ENCODE peak calls at places on chromosomes 13 and 19, in eight cellular contexts. R is IMR-90, Y is uterus, I is HCT116, H is esophagus squamous epithelium, F is tibial nerve, V is A549, U is K562. J is an unnamed sample.

GRCh38 chr13:42544246-42544915 is 29.6 kb upstream of the TNFSF11 start:
- DNase-seq in U (no peak), F (no peak), V (no peak), R (no peak), Y (no peak), I (no peak), H (no peak), J (no peak)

GRCh38 chr13:106103779-106104178 is 431.7 kb downstream of the EFNB2 start:
- DNase-seq in H (no peak), F (no peak), R (no peak), U (no peak), I (peak; percentile 34), Y (no peak), V (peak; percentile 19), J (no peak)

GRCh38 chr13:25468330-25469178 is 96.8 kb downstream of the ATP8A2 start:
- DNase-seq in H (no peak), U (peak; percentile 71), F (no peak), R (no peak), I (no peak), Y (no peak), V (peak; percentile 15), J (no peak)

GRCh38 chr13:97226788-97227627 is 4.9 kb downstream of the MBNL2 start:
- DNase-seq in V (no peak), R (no peak), Y (no peak), U (peak; percentile 76), I (no peak), H (no peak), F (no peak), J (no peak)

GRCh38 chr19:1151917-1152601 is 22.0 kb downstream of the SBNO2 start:
- DNase-seq in F (no peak), Y (peak; percentile 73), H (no peak), U (no peak), V (no peak), R (no peak), I (no peak), J (no peak)

GRCh38 chr13:30033681-30034447 is 183.4 kb upstream of the UBL3 start:
- DNase-seq in R (peak; percentile 97), H (no peak), U (no peak), I (no peak), V (no peak), F (no peak), Y (peak; percentile 48), J (no peak)

GRCh38 chr13:23020246-23020843 is 160.4 kb upstream of the SGCG start:
- DNase-seq in R (peak; percentile 57), V (peak; percentile 1), I (peak; percentile 61), Y (peak; percentile 26), U (peak; percentile 68), F (peak; percentile 76), H (no peak), J (peak; percentile 19)

GRCh38 chr19:48858984-48859710 is 9.3 kb downstream of the PLEKHA4 start:
- DNase-seq in Y (no peak), V (no peak), H (no peak), F (no peak), U (peak; percentile 95), R (no peak), I (no peak), J (no peak)

GRCh38 chr13:106772202-106772601 is 204.3 kb upstream of the ARGLU1 start:
- DNase-seq in R (no peak), Y (no peak), I (no peak), V (no peak), F (no peak), U (no peak), H (no peak), J (no peak)

GRCh38 chr13:66634384-66634783 is 595.8 kb downstream of the PCDH9 start:
- DNase-seq in F (no peak), H (no peak), I (no peak), V (no peak), Y (no peak), U (no peak), R (peak; percentile 16), J (no peak)

GRCh38 chr19:6248856-6249255 is 30.9 kb downstream of the MLLT1 start:
- DNase-seq in Y (no peak), F (no peak), U (no peak), V (no peak), H (no peak), R (no peak), I (no peak), J (no peak)

GRCh38 chr19:41872384-41872774 is 4.7 kb upstream of the CD79A start:
- DNase-seq in I (no peak), H (no peak), V (no peak), Y (no peak), F (no peak), U (peak; percentile 39), R (no peak), J (no peak)

GRCh38 chr19:5480427-5480836 is 25.2 kb downstream of the ZNRF4 start:
- DNase-seq in U (peak; percentile 64), R (no peak), I (peak; percentile 28), H (no peak), F (no peak), V (peak; percentile 46), Y (no peak), J (no peak)

DNA sequence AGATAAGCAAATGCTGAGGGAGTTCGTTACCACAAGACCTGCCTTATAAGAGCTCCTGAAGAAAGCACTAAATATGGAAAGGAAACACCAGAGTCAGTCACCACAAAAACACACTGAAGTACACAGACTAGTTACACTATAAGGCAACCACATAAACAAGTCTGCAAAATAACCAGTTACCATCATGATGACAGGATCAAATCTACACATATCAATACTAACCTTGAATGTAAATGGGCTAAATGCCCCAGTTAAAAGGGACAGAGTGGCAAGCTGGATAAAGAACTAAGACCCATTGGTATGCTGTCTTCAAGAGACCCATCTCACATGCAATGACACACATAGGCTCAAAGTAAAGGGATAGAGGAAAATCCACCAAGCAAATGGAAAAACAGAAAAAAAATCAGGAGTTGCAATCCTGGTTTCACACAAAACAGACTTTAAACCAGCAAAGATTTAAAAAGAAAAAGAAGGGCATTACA is 26.6 kb downstream of the CCDC122 start:
- DNase-seq in I (no peak), F (no peak), V (no peak), U (no peak), H (no peak), Y (no peak), R (no peak), J (no peak)
- H3K9me3 ChIP-seq in I (peaks cover 4% of the 10 kb centered on the region), F (no peaks in the 10 kb centered on the region), V (peaks cover 17% of the 10 kb centered on the region), U (no peaks in the 10 kb centered on the region), H (peaks cover 22% of the 10 kb centered on the region), Y (no peaks in the 10 kb centered on the region), R (peaks cover 21% of the 10 kb centered on the region), J (peaks cover 18% of the 10 kb centered on the region)

GRCh38 chr19:32691952-32692726 is 518 bp downstream of the NUDT19 start:
- DNase-seq in U (peak; percentile 76), H (peak; percentile 27), V (no peak), Y (no peak), F (peak; percentile 17), I (no peak), R (peak; percentile 69), J (peak; percentile 67)
- TF ChIP-seq POLR2A in U (no peak), H (no peak), V (no peak), Y (no peak), F (no peak), I (no peak), R (peak; percentile 23), J (no peak)

GRCh38 chr13:86932935-86933334 is 738.2 kb upstream of the SLITRK5 start:
- DNase-seq in U (no peak), I (no peak), R (peak; percentile 43), F (no peak), H (no peak), V (no peak), Y (no peak), J (no peak)
- H3K4me3 ChIP-seq in U (no peak overlapping the region), I (no peak overlapping the region), R (no peak overlapping the region), F (no peak overlapping the region), H (no peak overlapping the region), V (no peak overlapping the region), Y (no peak overlapping the region), J (no peak overlapping the region)

DNA sequence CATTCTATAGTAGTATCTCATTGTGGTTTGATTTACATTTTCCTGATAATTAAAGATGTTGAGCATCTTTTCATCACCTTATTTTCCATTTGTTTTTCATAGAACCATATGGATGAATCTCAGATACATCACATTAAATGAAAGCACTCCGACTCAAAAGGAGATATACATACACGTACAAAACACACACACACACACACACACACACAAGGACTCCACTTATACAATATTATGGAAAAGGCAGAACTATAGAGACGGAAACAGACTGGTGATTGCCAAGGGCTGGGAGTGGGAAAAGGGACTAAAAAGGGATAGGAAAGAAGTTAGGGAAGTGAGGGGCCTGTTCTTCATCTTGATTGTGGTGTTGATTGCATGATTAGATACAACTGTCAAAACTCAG is 24.3 kb downstream of the ZNF585A start:
- DNase-seq in I (no peak), F (no peak), R (no peak), Y (no peak), H (no peak), V (no peak), U (no peak), J (no peak)
- H3K9me3 ChIP-seq in I (peaks cover 15% of the 10 kb centered on the region), F (no peaks in the 10 kb centered on the region), R (peaks cover 54% of the 10 kb centered on the region), Y (no peaks in the 10 kb centered on the region), H (peaks cover 77% of the 10 kb centered on the region), V (peaks cover 88% of the 10 kb centered on the region), U (no peaks in the 10 kb centered on the region), J (peaks cover 96% of the 10 kb centered on the region)

DNA sequence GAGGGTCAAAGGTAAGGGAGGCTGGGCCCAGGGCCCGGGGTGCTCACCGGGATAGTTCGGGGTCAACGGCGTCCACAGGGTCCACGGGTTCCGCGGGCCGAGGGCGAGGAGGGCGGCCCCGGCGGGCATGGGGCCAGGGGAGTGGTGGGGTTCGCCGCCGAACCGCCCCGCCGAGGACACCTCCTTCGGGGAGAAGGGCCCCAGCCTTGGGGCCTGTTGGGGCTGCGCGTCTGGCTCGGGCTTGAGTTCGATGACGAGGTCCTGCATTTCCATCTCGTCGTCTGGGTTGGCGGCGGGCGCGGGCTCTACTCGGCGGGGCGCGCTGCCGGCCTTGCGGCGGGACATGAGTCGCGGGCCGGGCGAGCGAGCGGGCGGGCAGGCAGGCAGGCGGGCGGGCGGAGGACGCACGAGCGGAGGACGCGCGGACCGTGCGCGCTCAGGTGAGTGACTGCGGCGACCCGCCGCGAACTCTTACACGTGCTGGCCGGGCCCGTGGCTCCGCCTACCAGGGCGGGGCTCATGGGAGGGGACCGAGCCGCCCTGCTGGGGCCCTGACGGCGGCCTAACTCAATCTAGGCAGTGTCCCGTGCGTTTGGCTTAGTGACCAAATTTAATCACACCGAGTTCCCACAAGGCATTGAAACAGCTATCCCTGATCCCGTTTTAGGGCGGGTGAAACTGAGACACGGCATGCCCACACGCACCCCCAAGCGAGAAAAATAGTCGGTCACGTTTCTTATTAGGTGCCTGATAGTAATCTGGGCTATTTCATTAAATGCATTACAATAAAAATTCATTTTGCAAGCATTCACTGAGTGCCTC is at the start of gene ZNF296:
- DNase-seq in Y (no peak), F (peak; percentile 30), H (peak; percentile 26), U (peak; percentile 93), R (no peak), V (peak; percentile 94), I (peak; percentile 75), J (peak; percentile 83)
- TF ChIP-seq POLR2A in Y (no peak), F (peak; percentile 30), H (peak; percentile 56), U (peak; percentile 51), R (no peak), V (peak; percentile 93), I (peak; percentile 85), J (no peak)